ENCODE peak calls at places on chromosomes 4 and X, in ten cellular contexts. A, E, T, U, K, D, F, R, Z and Y are unnamed samples.

GRCh38 chr4:127162741-127163140 is 470.0 kb upstream of the INTU start:
- DNase-seq in A (no peak), E (no peak), T (no peak), U (no peak), K (no peak), D (no peak), F (no peak), R (no peak), Z (no peak), Y (peak)

GRCh38 chr4:27397886-27398285 is 537.2 kb downstream of the STIM2 start:
- DNase-seq in A (no peak), E (no peak), T (no peak), U (no peak), K (no peak), D (no peak), F (no peak), R (no peak), Z (no peak), Y (no peak)

GRCh38 chrX:74540635-74541249 is 73.7 kb downstream of the RLIM start:
- DNase-seq in A (no peak), E (no peak), T (no peak), U (no peak), K (no peak), D (no peak), F (no peak), R (no peak), Z (no peak), Y (no peak)

GRCh38 chrX:118420462-118420861 is 74.6 kb downstream of the WDR44 start:
- DNase-seq in A (no peak), E (no peak), T (no peak), U (no peak), K (no peak), D (no peak), F (no peak), R (no peak), Z (no peak), Y (peak)

GRCh38 chr4:36388710-36389109 is 107.3 kb downstream of the DTHD1 start:
- DNase-seq in A (no peak), E (no peak), T (no peak), U (no peak), K (no peak), D (no peak), F (no peak), R (no peak), Z (no peak), Y (no peak)

GRCh38 chrX:151970661-151971060 is 3.8 kb downstream of the GABRE start:
- DNase-seq in A (no peak), E (peak), T (no peak), U (peak), K (peak), D (peak), F (peak), R (no peak), Z (peak), Y (peak)

GRCh38 chr4:151434183-151434860 is 25.3 kb downstream of the FHIP1A start:
- DNase-seq in A (no peak), E (no peak), T (no peak), U (no peak), K (no peak), D (no peak), F (no peak), R (no peak), Z (no peak), Y (no peak)

GRCh38 chr4:165079476-165079875 is 25.8 kb downstream of the TRIM75 start:
- DNase-seq in A (no peak), E (no peak), T (no peak), U (peak), K (no peak), D (no peak), F (no peak), R (no peak), Z (no peak), Y (no peak)

GRCh38 chr4:176303938-176304337 is 15.8 kb upstream of the SPCS3 start:
- DNase-seq in A (no peak), E (no peak), T (no peak), U (no peak), K (no peak), D (no peak), F (no peak), R (no peak), Z (no peak), Y (no peak)

GRCh38 chrX:100864967-100865366 is 9.2 kb downstream of the NOX1 start:
- DNase-seq in A (no peak), E (no peak), T (no peak), U (no peak), K (peak), D (no peak), F (peak), R (no peak), Z (no peak), Y (no peak)

GRCh38 chrX:119240356-119240755 is 4.3 kb downstream of the PGRMC1 start:
- DNase-seq in A (no peak), E (no peak), T (no peak), U (no peak), K (no peak), D (no peak), F (no peak), R (no peak), Z (no peak), Y (no peak)

GRCh38 chr4:169018406-169018805 is 8.4 kb upstream of the CBR4 start:
- DNase-seq in A (no peak), E (no peak), T (no peak), U (no peak), K (no peak), D (no peak), F (no peak), R (no peak), Z (no peak), Y (no peak)

GRCh38 chrX:49041683-49042529 is 1.3 kb downstream of the TFE3 start:
- DNase-seq in A (no peak), E (peak), T (no peak), U (no peak), K (no peak), D (no peak), F (no peak), R (no peak), Z (no peak), Y (peak)

GRCh38 chr4:70356185-70356584 is 4.4 kb upstream of the SMR3A start:
- DNase-seq in A (no peak), E (no peak), T (no peak), U (no peak), K (no peak), D (no peak), F (no peak), R (no peak), Z (no peak), Y (no peak)

GRCh38 chrX:6460893-6461490 is 73.9 kb downstream of the VCX3A start:
- DNase-seq in A (no peak), E (no peak), T (no peak), U (no peak), K (no peak), D (no peak), F (no peak), R (no peak), Z (no peak), Y (no peak)

GRCh38 chr4:65353098-65353497 is 317.2 kb downstream of the EPHA5 start:
- DNase-seq in A (no peak), E (no peak), T (no peak), U (no peak), K (no peak), D (no peak), F (no peak), R (no peak), Z (no peak), Y (no peak)

GRCh38 chr4:122150896-122151295 is 1.2 kb upstream of the BLTP1 start:
- DNase-seq in A (no peak), E (no peak), T (no peak), U (no peak), K (no peak), D (no peak), F (no peak), R (no peak), Z (no peak), Y (peak)

GRCh38 chr4:20266215-20267082 is 14.7 kb downstream of the SLIT2 start:
- DNase-seq in A (no peak), E (no peak), T (no peak), U (no peak), K (no peak), D (no peak), F (no peak), R (no peak), Z (no peak), Y (no peak)

GRCh38 chr4:185809517-185810071 is 2.4 kb downstream of the SORBS2 start:
- DNase-seq in A (no peak), E (no peak), T (no peak), U (no peak), K (no peak), D (no peak), F (no peak), R (no peak), Z (no peak), Y (no peak)

GRCh38 chr4:2673157-2673556 is 83.0 kb downstream of the TNIP2 start:
- DNase-seq in A (no peak), E (peak), T (no peak), U (no peak), K (no peak), D (no peak), F (no peak), R (no peak), Z (peak), Y (peak)

GRCh38 chrX:19824603-19825002 is 62.8 kb downstream of the SH3KBP1 start:
- DNase-seq in A (no peak), E (no peak), T (no peak), U (no peak), K (no peak), D (no peak), F (no peak), R (no peak), Z (no peak), Y (no peak)

GRCh38 chrX:10158279-10158939 is 1.6 kb downstream of the CLCN4 start:
- DNase-seq in A (peak), E (no peak), T (peak), U (no peak), K (no peak), D (no peak), F (no peak), R (no peak), Z (no peak), Y (no peak)

GRCh38 chr4:16582526-16582925 is 315.9 kb downstream of the LDB2 start:
- DNase-seq in A (no peak), E (no peak), T (no peak), U (no peak), K (no peak), D (no peak), F (no peak), R (no peak), Z (no peak), Y (peak)

GRCh38 chrX:11446951-11447350 is 153.7 kb downstream of the AMELX start:
- DNase-seq in A (no peak), E (no peak), T (no peak), U (no peak), K (no peak), D (no peak), F (no peak), R (no peak), Z (no peak), Y (no peak)

GRCh38 chrX:141814213-141814857 is 23.8 kb upstream of the MAGEC3 start:
- DNase-seq in A (no peak), E (no peak), T (no peak), U (no peak), K (no peak), D (no peak), F (no peak), R (no peak), Z (no peak), Y (no peak)
- TF ChIP-seq POLR2A in A (no peak), E (no peak), T (no peak), U (no peak), K (no peak), D (no peak), F (no peak), R (no peak), Z (no peak), Y (no peak)

GRCh38 chr4:76306882-76307669 is 543 bp downstream of the STBD1 start:
- DNase-seq in A (peak), E (peak), T (peak), U (peak), K (peak), D (peak), F (peak), R (no peak), Z (peak), Y (peak)

GRCh38 chr4:76308548-76308947 is 2.0 kb downstream of the STBD1 start:
- DNase-seq in A (no peak), E (no peak), T (no peak), U (peak), K (no peak), D (no peak), F (no peak), R (no peak), Z (peak), Y (no peak)

GRCh38 chr4:76305033-76305687 is 1.4 kb upstream of the STBD1 start:
- DNase-seq in A (peak), E (no peak), T (no peak), U (no peak), K (no peak), D (no peak), F (no peak), R (no peak), Z (no peak), Y (peak)

GRCh38 chr4:76307670-76308014 is 1.1 kb downstream of the STBD1 start:
- DNase-seq in A (no peak), E (no peak), T (no peak), U (peak), K (no peak), D (no peak), F (no peak), R (no peak), Z (no peak), Y (no peak)

GRCh38 chr4:76305971-76306881 is at the start of gene STBD1:
- DNase-seq in A (peak), E (peak), T (peak), U (peak), K (peak), D (peak), F (peak), R (no peak), Z (peak), Y (peak)
- TF ChIP-seq POLR2A in A (no peak), E (peak), T (peak), U (peak), K (peak), D (no peak), F (peak), R (no peak), Z (peak), Y (peak)

DNA sequence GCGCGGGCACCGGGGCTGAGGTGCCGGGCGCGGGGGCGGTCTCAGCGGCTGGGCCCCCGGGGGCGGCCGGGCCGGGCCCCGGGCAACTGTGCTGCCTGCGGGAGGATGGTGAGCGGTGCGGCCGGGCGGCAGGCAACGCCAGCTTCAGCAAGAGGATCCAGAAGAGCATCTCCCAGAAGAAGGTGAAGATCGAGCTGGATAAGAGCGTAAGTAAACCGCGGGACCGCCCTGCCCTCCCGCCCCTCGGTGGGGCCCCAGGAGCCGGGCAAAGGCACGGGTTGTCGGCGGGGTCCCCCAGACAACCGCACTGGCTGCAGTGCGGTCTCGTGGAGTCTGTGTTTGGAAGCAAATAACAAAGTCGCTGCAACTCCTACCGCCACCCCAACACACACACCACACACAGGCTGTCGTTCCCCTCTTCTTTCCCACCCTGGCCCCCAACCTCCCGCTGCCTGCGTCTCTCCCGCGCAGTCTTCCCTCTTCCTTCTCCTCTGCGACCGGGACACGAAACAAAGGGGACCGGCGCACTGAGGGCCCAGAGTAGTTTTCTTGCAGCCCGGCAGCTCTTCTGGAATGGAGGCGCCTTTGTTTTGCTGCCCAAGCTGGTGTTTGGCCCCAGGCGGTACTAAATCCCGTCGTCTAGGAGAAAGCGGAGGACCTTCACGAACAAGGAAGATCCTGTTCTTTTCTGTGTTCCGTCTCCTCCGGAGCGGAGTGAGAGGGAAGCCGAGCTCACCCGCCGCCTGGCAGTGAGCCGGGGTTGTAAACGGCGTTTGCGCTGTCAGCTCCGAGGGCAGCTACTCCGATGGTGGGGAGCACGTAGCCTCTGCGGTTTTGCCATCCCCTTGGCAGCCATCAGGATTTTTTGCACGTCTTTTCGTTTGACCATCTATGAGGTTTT is 788 bp downstream of the SAP30 start:
- DNase-seq in A (peak), E (peak), T (peak), U (peak), K (peak), D (peak), F (peak), R (no peak), Z (peak), Y (peak)
- TF ChIP-seq POLR2A in A (no peak), E (no peak), T (no peak), U (no peak), K (peak), D (no peak), F (no peak), R (peak), Z (peak), Y (no peak)

DNA sequence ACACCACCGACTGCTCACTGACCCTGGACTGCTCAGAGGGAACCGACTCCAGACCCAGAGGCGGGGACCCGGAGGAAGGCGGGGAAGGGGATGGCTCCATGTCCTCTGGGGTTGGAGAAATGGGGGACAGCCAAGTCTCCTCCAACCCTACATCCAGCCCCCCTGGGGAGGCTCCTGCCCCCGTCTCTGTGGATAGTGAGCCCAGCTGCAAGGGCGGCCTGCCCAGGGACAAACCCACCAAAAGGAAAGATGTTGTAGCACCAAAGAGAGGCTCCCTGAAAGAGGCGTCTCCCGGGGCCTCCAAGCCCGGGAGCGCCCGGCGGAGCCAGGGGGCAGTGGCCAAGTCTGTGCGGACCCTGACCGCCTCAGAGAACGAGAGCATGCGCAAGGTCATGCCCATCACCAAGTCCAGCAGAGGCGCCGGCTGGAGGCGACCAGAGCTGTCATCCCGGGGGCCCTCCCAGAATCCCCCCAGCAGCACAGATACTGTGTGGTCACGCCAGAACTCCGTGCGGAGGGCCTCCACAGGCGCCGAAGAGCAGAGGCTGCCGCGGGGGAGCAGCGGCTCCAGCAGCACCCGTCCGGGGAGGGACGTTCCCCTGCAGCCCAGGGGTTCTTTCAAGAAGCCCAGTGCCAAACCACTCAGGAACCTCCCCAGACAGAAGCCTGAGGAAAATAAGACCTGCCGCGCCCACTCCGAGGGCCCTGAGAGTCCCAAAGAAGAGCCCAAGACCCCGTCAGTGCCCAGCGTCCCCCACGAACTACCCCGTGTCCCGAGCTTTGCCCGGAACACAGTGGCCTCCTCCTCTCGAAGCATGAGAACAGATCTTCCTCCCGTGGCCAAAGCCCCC is 39.7 kb downstream of the FHDC1 start:
- DNase-seq in A (peak), E (no peak), T (peak), U (no peak), K (no peak), D (no peak), F (no peak), R (no peak), Z (no peak), Y (no peak)
- TF ChIP-seq POLR2A in A (no peak), E (no peak), T (no peak), U (no peak), K (no peak), D (no peak), F (no peak), R (no peak), Z (no peak), Y (no peak)

GRCh38 chr4:102500371-102501175 is 586 bp upstream of the NFKB1 start:
- DNase-seq in A (peak), E (peak), T (no peak), U (peak), K (peak), D (peak), F (peak), R (no peak), Z (peak), Y (peak)

GRCh38 chr4:102501635-102502382 is 650 bp downstream of the NFKB1 start:
- DNase-seq in A (peak), E (peak), T (peak), U (peak), K (peak), D (peak), F (peak), R (peak), Z (peak), Y (peak)

GRCh38 chr4:102503301-102503746 is 2.2 kb downstream of the NFKB1 start:
- DNase-seq in A (no peak), E (peak), T (no peak), U (no peak), K (no peak), D (no peak), F (no peak), R (no peak), Z (peak), Y (peak)

GRCh38 chr4:102503831-102504786 is 3.0 kb downstream of the NFKB1 start:
- DNase-seq in A (no peak), E (no peak), T (no peak), U (no peak), K (no peak), D (no peak), F (no peak), R (no peak), Z (no peak), Y (peak)

GRCh38 chr4:102501176-102501634 is at the start of gene NFKB1:
- DNase-seq in A (peak), E (peak), T (peak), U (peak), K (peak), D (peak), F (peak), R (peak), Z (peak), Y (peak)
- TF ChIP-seq POLR2A in A (no peak), E (peak), T (no peak), U (no peak), K (no peak), D (no peak), F (peak), R (peak), Z (peak), Y (peak)

DNA sequence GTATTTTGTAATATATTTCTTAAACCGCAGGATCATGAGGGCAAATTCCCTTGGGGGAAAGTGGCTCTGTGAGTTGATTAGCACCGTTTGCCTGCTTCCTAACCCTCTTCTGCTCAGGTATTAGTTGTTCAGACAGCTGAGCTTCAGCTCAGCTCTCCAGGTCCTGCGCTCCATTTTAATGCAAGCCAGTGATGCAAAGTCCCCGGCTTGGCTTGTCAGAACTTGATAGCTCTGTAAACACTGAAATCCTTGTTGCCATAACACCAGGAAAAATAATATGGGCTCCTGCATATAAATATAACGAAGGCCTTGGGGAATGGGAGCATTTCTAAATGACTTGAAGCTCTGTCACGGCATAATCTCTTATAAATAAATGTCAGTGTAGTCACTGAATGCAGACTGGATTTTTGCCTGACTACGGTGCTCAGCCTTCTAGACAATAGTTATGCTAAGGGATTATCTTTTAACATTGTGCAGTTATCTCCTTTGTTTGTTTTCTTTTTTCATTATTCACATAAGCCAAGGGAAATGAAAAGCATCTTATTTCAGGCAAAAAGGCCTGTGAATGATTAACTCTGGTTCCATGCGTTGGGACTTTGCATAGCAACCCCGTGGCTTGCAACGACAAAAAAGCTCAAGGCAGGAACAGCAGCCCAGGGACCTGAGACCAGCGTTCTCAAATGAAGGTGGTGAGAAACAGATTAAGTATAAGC is 253.2 kb downstream of the SPRY1 start:
- DNase-seq in A (no peak), E (peak), T (no peak), U (no peak), K (no peak), D (no peak), F (no peak), R (no peak), Z (peak), Y (peak)
- TF ChIP-seq POLR2A in A (no peak), E (no peak), T (no peak), U (no peak), K (no peak), D (no peak), F (no peak), R (no peak), Z (peak), Y (no peak)